ENCODE peak calls at places on chromosomes 16 and 17, in four cellular contexts. V is GM23248, C is cardiac muscle cell, S is thoracic aorta. A is an unnamed sample.

GRCh38 chr17:76501018-76501826 is at the start of gene RHBDF2:
- DNase-seq in V (peak; percentile 85), C (peak; percentile 91), S (peak; percentile 50), A (peak; percentile 72)

GRCh38 chr17:30429155-30429554 is 48.1 kb upstream of the GOSR1 start:
- DNase-seq in V (peak; percentile 84), C (no peak), S (no peak), A (no peak)

GRCh38 chr16:87949071-87949744 is 2.0 kb upstream of the BANP start:
- DNase-seq in V (no peak), C (no peak), S (no peak), A (no peak)

GRCh38 chr16:2964416-2965223 is 545 bp downstream of the KREMEN2 start:
- DNase-seq in V (peak; percentile 32), C (peak; percentile 86), S (no peak), A (no peak)

GRCh38 chr16:12538667-12539081 is 265.0 kb downstream of the CPPED1 start:
- DNase-seq in V (no peak), C (no peak), S (no peak), A (no peak)

GRCh38 chr17:50169121-50169764 is 3.4 kb downstream of the SGCA start:
- DNase-seq in V (peak; percentile 68), C (peak; percentile 75), S (no peak), A (no peak)

GRCh38 chr17:73391331-73392265 is 79.8 kb upstream of the CDC42EP4 start:
- DNase-seq in V (no peak), C (no peak), S (no peak), A (no peak)

GRCh38 chr17:31508310-31509094 is 117.0 kb downstream of the RAB11FIP4 start:
- DNase-seq in V (peak; percentile 29), C (peak; percentile 52), S (no peak), A (no peak)

GRCh38 chr16:28925386-28926228 is 569 bp upstream of the RABEP2 start:
- DNase-seq in V (peak; percentile 81), C (peak; percentile 87), S (peak; percentile 31), A (peak; percentile 59)

GRCh38 chr16:2194852-2195315 is 1.5 kb downstream of the CASKIN1 start:
- DNase-seq in V (peak; percentile 51), C (peak; percentile 51), S (no peak), A (peak; percentile 12)

GRCh38 chr16:6611535-6611934 is 721.1 kb upstream of the RBFOX1 start:
- DNase-seq in V (no peak), C (no peak), S (no peak), A (no peak)

GRCh38 chr16:28063047-28063521 is 430 bp downstream of the GSG1L start:
- DNase-seq in V (peak; percentile 55), C (peak; percentile 49), S (no peak), A (no peak)

GRCh38 chr16:85227924-85228462 is 115.7 kb upstream of the CIBAR2 start:
- DNase-seq in V (peak; percentile 93), C (peak; percentile 69), S (no peak), A (peak; percentile 72)

GRCh38 chr16:66295761-66296546 is 70.5 kb upstream of the CDH5 start:
- DNase-seq in V (no peak), C (no peak), S (no peak), A (no peak)

GRCh38 chr17:67503184-67503583 is 126.1 kb downstream of the PITPNC1 start:
- DNase-seq in V (peak; percentile 62), C (no peak), S (no peak), A (no peak)

GRCh38 chr16:27386674-27387073 is 15.3 kb upstream of the IL21R start:
- DNase-seq in V (no peak), C (no peak), S (no peak), A (no peak)

GRCh38 chr17:29195465-29196081 is 15.4 kb upstream of the MYO18A start:
- DNase-seq in V (peak; percentile 26), C (peak; percentile 10), S (no peak), A (no peak)

GRCh38 chr17:13584701-13585080 is 17.0 kb downstream of the HS3ST3A1 start:
- DNase-seq in V (peak; percentile 74), C (no peak), S (no peak), A (peak; percentile 52)

GRCh38 chr16:88202207-88202745 is 180.5 kb upstream of the ZNF469 start:
- DNase-seq in V (no peak), C (no peak), S (no peak), A (no peak)

GRCh38 chr16:20114356-20114755 is 40.7 kb upstream of the GPR139 start:
- DNase-seq in V (peak; percentile 45), C (no peak), S (no peak), A (no peak)

GRCh38 chr17:17075037-17075755 is 32.9 kb downstream of the MPRIP start:
- DNase-seq in V (peak; percentile 90), C (peak; percentile 46), S (no peak), A (peak; percentile 76)

GRCh38 chr17:79871131-79871530 is 31.9 kb upstream of the CBX4 start:
- DNase-seq in V (no peak), C (no peak), S (no peak), A (no peak)

GRCh38 chr16:16042076-16042475 is 92.7 kb downstream of the ABCC1 start:
- DNase-seq in V (peak; percentile 37), C (peak; percentile 49), S (peak; percentile 43), A (peak; percentile 55)

GRCh38 chr17:42283241-42284019 is 4.9 kb upstream of the STAT5A start:
- DNase-seq in V (no peak), C (no peak), S (no peak), A (no peak)

GRCh38 chr17:21353326-21354010 is 22.7 kb upstream of the KCNJ12 start:
- DNase-seq in V (peak; percentile 81), C (no peak), S (no peak), A (no peak)

GRCh38 chr17:82007495-82008257 is 15.0 kb downstream of the CENPX start:
- DNase-seq in V (no peak), C (no peak), S (no peak), A (no peak)

GRCh38 chr17:333626-334396 is 18.8 kb downstream of the RPH3AL start:
- DNase-seq in V (no peak), C (peak; percentile 86), S (no peak), A (peak; percentile 32)

GRCh38 chr16:85699628-85700027 is 10.9 kb upstream of the GINS2 start:
- DNase-seq in V (peak; percentile 82), C (peak; percentile 68), S (no peak), A (peak; percentile 69)

GRCh38 chr16:28136751-28137434 is 73.4 kb upstream of the GSG1L start:
- DNase-seq in V (no peak), C (no peak), S (no peak), A (no peak)

GRCh38 chr16:31876955-31877828 is 3.6 kb downstream of the ZNF267 start:
- DNase-seq in V (peak; percentile 92), C (no peak), S (no peak), A (peak; percentile 86)
- H3K4me3 ChIP-seq in V (peak overlapping the region; percentile 54), C (no peak overlapping the region), S (no peak overlapping the region), A (peak overlapping the region; percentile 20)

GRCh38 chr17:35373984-35374765 is 754 bp upstream of the SLFN11 start:
- DNase-seq in V (peak; percentile 80), C (peak; percentile 17), S (no peak), A (peak; percentile 21)
- H3K27me3 ChIP-seq in V (no peaks in the 10 kb centered on the region), C (peaks cover 97% of the 10 kb centered on the region), S (no peaks in the 10 kb centered on the region), A (peaks cover 13% of the 10 kb centered on the region)

DNA sequence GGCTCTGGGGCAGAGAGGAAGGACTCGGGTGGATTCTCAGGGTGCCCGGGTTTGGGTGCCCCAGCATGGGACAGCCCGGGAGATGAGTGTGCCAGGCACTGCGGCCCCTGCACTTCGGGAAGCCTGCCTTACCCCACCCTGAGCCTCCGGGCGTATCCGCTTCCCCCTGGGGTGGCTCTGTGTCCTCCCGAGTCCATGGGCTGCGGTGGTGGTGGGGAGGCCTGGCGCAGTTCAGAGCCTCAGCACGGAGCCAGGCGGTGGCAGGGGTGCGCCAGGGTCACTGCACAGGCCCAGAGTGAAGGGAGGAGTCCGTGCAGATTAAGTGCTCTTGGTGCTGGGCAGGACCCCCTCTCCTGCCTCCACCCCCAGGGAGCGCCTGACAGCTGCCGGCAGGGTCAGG is 20.7 kb downstream of the MYBBP1A start:
- DNase-seq in V (no peak), C (no peak), S (no peak), A (no peak)
- H3K27ac ChIP-seq in V (no peak overlapping the region), C (no peak overlapping the region), S (no peak overlapping the region), A (no peak overlapping the region)

GRCh38 chr17:9021985-9022552 is 759 bp downstream of the NTN1 start:
- DNase-seq in V (peak; percentile 62), C (peak; percentile 71), S (no peak), A (no peak)

GRCh38 chr17:9024497-9024896 is 3.2 kb downstream of the NTN1 start:
- DNase-seq in V (no peak), C (no peak), S (no peak), A (no peak)

GRCh38 chr17:9021158-9021984 is at the start of gene NTN1:
- DNase-seq in V (peak; percentile 62), C (peak; percentile 69), S (no peak), A (no peak)

GRCh38 chr17:9022553-9023388 is 1.5 kb downstream of the NTN1 start:
- DNase-seq in V (peak; percentile 55), C (peak; percentile 60), S (no peak), A (no peak)

DNA sequence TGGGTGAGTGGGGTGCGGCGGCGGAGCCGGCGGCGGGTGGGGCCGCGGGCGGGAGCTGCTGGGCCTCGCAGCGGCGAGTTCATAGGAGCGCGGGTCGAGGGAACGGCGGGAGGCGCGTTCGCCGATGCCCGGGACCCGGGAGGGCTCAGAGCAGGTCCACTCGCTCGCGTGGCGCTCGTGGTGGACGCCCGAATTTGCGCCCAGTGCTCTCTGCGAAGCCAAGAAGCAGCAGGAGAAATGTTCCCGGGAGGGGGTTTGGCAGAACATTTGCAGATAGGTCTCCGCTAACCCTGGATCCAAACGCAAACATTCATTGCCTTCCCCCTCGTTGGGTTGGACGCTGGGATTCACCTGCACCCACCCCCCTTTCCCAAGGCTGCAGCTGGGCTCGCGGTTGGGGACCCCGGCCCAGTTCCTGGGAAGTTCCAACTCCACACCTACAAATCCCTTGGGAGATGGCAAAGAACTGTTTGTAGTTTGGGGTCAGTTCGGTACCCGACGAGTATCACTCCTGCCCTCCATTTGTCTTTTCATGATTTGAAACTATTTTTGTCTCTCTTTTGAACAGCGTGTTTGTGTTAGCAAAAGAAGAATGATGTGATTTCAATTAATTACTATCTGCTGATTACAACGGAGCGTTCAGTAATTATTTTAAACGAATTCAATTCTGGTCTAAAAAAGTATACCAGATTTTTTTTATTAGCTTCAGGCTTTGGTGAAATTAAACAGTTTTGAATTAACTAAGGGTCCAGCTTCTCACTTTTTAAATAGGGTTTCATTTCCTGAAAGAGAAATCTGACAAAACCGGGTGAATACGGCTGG is 2.3 kb downstream of the NTN1 start:
- DNase-seq in V (peak; percentile 13), C (no peak), S (no peak), A (no peak)
- H3K4me3 ChIP-seq in V (no peak overlapping the region), C (no peak overlapping the region), S (peak overlapping the region; percentile 90), A (no peak overlapping the region)